ENCODE peak calls at places on chromosomes 6 and 20, in eight cellular contexts. S is substantia nigra, P is SK-MEL-5, N is NCI-H1417, V is ecto neural progenitor cell, H is left ventricle myocardium superior, K is NCI-H345, X is fibroblast of the aortic adventitia. F is an unnamed sample.

GRCh38 chr6:31308050-31308844 is 36.4 kb upstream of the HLA-C start:
- DNase-seq in S (no peak), P (no peak), N (peak; percentile 73), V (no peak), H (peak; percentile 39), K (no peak), X (no peak), F (peak; percentile 69)

GRCh38 chr20:57392512-57393271 is 1.5 kb downstream of the RBM38 start:
- DNase-seq in S (peak; percentile 25), P (no peak), N (peak; percentile 63), V (no peak), H (peak; percentile 82), K (no peak), X (no peak), F (peak; percentile 55)

GRCh38 chr6:7262037-7262461 is 51.0 kb downstream of the SSR1 start:
- DNase-seq in S (no peak), P (peak; percentile 80), N (peak; percentile 49), V (no peak), H (peak; percentile 54), K (no peak), X (no peak), F (no peak)

GRCh38 chr6:64932486-64932885 is 774.5 kb downstream of the EYS start:
- DNase-seq in S (no peak), P (no peak), N (no peak), V (no peak), H (no peak), K (no peak), X (no peak), F (no peak)

GRCh38 chr6:151242420-151242841 is 2.7 kb downstream of the AKAP12 start:
- DNase-seq in S (no peak), P (no peak), N (peak; percentile 13), V (peak; percentile 48), H (no peak), K (no peak), X (peak; percentile 47), F (no peak)

GRCh38 chr20:49297605-49298530 is 20.0 kb upstream of the ZNFX1 start:
- DNase-seq in S (no peak), P (no peak), N (no peak), V (no peak), H (no peak), K (no peak), X (no peak), F (no peak)

GRCh38 chr20:21027569-21027968 is 78.6 kb downstream of the LINC00237 start:
- DNase-seq in S (no peak), P (peak; percentile 84), N (no peak), V (peak; percentile 57), H (no peak), K (peak; percentile 11), X (no peak), F (no peak)

GRCh38 chr20:49976542-49976941 is 6.2 kb upstream of the SNAI1 start:
- DNase-seq in S (no peak), P (no peak), N (no peak), V (no peak), H (no peak), K (no peak), X (peak; percentile 31), F (no peak)

GRCh38 chr20:45913105-45913504 is 1.1 kb upstream of the PLTP start:
- DNase-seq in S (no peak), P (no peak), N (no peak), V (no peak), H (no peak), K (no peak), X (no peak), F (no peak)